ENCODE peak calls at places on chromosomes 16 and 17, in six cellular contexts. E is activated B cell treated with CpG ODN at 0.5 μM for 24 hours; I is stimulated activated CD8-positive, alpha-beta memory T cell treated with anti-CD3 and anti-CD28 coated beads, Interleukin-4, amount 100 ng/mL, for 24 hours; R is heart right ventricle; P is HFF-Myc; N is Karpas-422. A is an unnamed sample.

GRCh38 chr17:69501591-69502468 is 87.3 kb downstream of the MAP2K6 start:
- DNase-seq in E (no peak), I (no peak), R (peak), P (peak), N (peak), A (no peak)

GRCh38 chr17:66200685-66201092 is 8.8 kb upstream of the CEP112 start:
- DNase-seq in E (no peak), I (no peak), R (peak), P (peak), N (peak), A (no peak)

GRCh38 chr17:1829189-1829578 is 518 bp downstream of the SMYD4 start:
- DNase-seq in E (no peak), I (no peak), R (peak), P (no peak), N (peak), A (no peak)

GRCh38 chr17:30513346-30513745 is 36.1 kb downstream of the GOSR1 start:
- DNase-seq in E (no peak), I (no peak), R (no peak), P (no peak), N (no peak), A (no peak)

GRCh38 chr17:36544320-36545092 is at the start of gene GGNBP2:
- DNase-seq in E (peak), I (peak), R (peak), P (no peak), N (peak), A (peak)

GRCh38 chr16:79768594-79768993 is 168.1 kb upstream of the MAF start:
- DNase-seq in E (no peak), I (no peak), R (no peak), P (no peak), N (no peak), A (no peak)

GRCh38 chr16:1305823-1306222 is 3.6 kb upstream of the UBE2I start:
- DNase-seq in E (no peak), I (no peak), R (no peak), P (no peak), N (no peak), A (no peak)

GRCh38 chr17:82384051-82384729 is 12.6 kb downstream of the UTS2R start:
- DNase-seq in E (no peak), I (no peak), R (no peak), P (no peak), N (no peak), A (no peak)